ENCODE peak calls at places on chromosomes 7 and 10, in four cellular contexts. W, K, I and O are unnamed samples.
A peak's percentile ranks its signal among the peaks of the same experiment; 100 is the strongest.

GRCh38 chr10:78745445-78745844 is 323.3 kb upstream of the ZMIZ1 start:
- DNase-seq in K (no peak), W (peak; percentile 69), I (no peak), O (no peak)

GRCh38 chr10:119250641-119251314 is 43.4 kb downstream of the GRK5 start:
- DNase-seq in W (no peak), K (no peak), I (peak; percentile 86), O (no peak)

GRCh38 chr7:151249034-151249731 is 689 bp upstream of the SMARCD3 start:
- DNase-seq in K (peak; percentile 94), I (peak; percentile 73), W (peak; percentile 56), O (no peak)

GRCh38 chr10:103197177-103197576 is 4.1 kb upstream of the NT5C2 start:
- DNase-seq in I (peak; percentile 76), K (no peak), W (peak; percentile 47), O (no peak)

GRCh38 chr10:82572686-82573226 is 697.8 kb downstream of the NRG3 start:
- DNase-seq in K (no peak), W (no peak), I (no peak), O (no peak)

GRCh38 chr10:124650263-124650662 is 93.9 kb downstream of the FAM53B start:
- DNase-seq in W (no peak), K (no peak), I (no peak), O (no peak)

GRCh38 chr10:89476676-89477075 is 58.7 kb downstream of the SLC16A12 start:
- DNase-seq in W (no peak), I (no peak), K (no peak), O (no peak)

GRCh38 chr10:96648297-96648696 is 61.5 kb upstream of the TM9SF3 start:
- DNase-seq in K (no peak), I (no peak), W (no peak), O (no peak)

GRCh38 chr10:5509691-5510090 is 10.3 kb upstream of the CALML5 start:
- DNase-seq in W (no peak), K (no peak), I (no peak), O (no peak)

GRCh38 chr10:104307576-104308438 is 30.5 kb downstream of the ITPRIP start:
- DNase-seq in W (no peak), I (no peak), K (no peak), O (peak; percentile 81)

GRCh38 chr7:33550363-33550762 is 355.0 kb upstream of the BMPER start:
- DNase-seq in I (peak; percentile 61), K (no peak), W (no peak), O (no peak)

DNA sequence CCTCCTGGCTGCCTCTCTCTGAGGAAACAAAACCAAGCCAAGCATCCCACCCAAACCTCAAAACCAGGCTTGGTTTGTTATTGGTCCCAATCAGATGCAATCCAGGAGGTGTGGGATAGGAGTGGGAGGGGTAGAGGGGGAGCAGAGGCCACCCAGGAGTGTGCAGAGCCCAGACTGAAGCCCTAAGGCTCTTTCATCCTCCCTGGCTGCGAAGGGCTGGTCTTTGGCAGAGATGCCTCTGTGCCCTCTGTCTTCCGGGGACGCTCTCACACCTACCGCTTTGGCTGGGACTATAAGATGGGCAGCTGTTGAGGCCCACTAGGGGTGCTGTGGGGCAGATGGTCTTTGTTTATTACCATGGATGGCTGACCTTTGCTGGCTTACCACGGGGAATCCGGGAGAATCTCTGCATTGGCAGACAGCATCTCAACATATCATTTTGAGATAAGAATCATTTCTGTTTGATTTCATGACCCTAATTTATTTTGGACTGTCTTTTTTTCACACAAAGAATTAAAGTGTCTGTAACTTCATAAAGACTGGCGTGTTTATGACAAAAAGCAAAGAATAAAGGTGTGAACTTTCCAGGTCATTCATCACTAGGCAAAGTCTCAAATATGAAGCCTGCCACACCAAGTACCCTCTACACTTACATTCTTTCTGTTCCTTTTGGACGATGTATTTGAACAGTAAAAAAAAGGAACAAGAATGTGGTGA is 6.5 kb upstream of the DENND2A start:
- DNase-seq in W (no peak), I (no peak), K (no peak), O (no peak)
- TF ChIP-seq CTCF in W (peak; percentile 26), I (peak; percentile 59), K (peak; percentile 18), O (peak; percentile 64)

GRCh38 chr7:131104611-131105293 is 222.9 kb upstream of the MKLN1 start:
- DNase-seq in W (no peak), K (no peak), I (peak; percentile 56), O (no peak)
- H3K4me3 ChIP-seq in W (no peak overlapping the region), K (peak overlapping the region; percentile 98), I (peak overlapping the region; percentile 69), O (peak overlapping the region; percentile 74)

DNA sequence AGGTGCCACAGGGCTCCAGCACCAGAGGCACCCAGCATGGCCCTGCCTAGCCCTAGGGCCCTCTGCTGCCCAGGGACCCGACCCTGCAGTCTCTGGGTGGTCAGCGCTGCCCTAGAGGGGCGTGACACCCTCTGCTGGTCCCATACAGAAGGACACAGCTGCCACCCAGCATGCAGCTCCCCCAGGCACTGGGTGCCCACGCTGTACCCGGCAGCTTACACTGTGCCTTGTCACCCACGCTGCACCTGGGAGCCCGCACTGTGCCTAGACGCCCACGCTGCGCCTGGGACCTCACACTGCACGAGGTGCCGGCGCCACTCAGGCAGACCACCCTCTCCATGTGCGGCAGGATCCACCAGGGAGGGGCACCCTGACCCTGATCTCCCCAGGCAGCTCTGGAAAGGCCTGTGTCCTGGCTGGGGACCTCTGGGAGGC is 55.2 kb downstream of the PWWP2B start:
- DNase-seq in W (no peak), I (no peak), K (no peak), O (no peak)
- TF ChIP-seq CTCF in W (no peak), I (peak; percentile 16), K (no peak), O (peak; percentile 8)

DNA sequence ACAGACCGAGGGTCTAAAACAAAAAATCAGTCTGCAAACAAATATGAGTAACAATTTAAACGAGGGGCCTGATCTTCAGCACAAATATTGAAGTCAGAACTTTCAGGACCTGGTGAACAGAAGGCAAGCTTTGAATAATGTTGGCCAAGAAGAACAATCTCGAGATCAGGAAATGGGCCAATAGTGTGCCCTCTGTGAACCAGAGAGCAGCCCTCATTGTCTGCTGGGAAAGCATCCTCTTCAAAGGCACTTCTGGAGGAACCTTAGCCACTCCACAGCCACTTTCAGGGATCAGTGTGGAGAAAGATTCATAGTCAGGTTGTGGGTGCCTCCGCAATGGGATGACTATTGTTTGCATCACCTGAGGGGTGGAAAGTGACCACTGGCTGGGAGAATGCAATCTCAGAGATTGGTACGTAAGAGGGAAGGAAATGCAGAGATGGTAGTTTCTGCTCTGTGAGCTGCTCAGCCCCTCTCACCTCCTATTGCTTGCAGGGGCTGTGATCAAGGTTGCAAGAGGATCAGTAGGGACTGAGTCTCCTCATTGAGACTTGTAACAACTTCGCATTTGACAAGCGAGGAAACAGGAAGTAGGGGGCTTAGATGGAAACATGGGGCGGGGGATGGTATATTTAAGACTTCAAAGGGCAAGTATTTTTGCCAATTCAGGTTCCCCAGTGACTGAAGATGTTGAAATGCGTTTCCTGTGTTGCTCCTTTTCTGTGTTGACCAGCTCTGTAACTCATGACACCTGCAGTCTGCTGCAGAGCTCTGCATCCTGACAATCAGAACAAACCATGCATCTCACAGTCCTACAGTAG is 28.4 kb upstream of the IFRD1 start:
- DNase-seq in W (no peak), K (no peak), I (no peak), O (no peak)
- H3K4me3 ChIP-seq in W (no peak overlapping the region), K (no peak overlapping the region), I (no peak overlapping the region), O (no peak overlapping the region)

DNA sequence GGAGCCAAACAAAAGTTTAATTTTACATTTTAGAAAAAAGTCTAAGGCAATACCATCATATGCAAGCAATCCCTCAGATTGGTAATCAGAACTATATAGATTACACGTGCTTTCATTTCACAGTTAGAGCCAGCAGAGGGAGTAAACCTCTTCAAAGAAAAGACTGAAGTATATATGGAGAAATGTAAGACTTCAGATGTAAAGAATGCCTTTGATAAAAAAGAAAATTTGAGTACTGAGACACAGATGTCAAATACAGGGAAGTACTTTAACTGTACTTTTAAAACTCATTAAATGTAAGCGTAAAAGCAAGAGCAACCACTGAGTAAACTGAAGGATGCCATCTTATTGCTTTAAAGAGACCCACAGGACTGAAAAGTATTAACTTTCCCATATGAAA is 101.4 kb upstream of the FAM133B start:
- DNase-seq in W (no peak), I (peak; percentile 64), K (no peak), O (no peak)
- TF ChIP-seq CTCF in W (peak; percentile 57), I (peak; percentile 71), K (no peak), O (peak; percentile 42)

GRCh38 chr10:122154733-122155366 is 116.2 kb upstream of the BTBD16 start:
- DNase-seq in I (peak; percentile 76), W (no peak), K (no peak), O (no peak)
- H3K4me3 ChIP-seq in I (peak overlapping the region; percentile 41), W (no peak overlapping the region), K (peak overlapping the region; percentile 42), O (peak overlapping the region; percentile 39)

DNA sequence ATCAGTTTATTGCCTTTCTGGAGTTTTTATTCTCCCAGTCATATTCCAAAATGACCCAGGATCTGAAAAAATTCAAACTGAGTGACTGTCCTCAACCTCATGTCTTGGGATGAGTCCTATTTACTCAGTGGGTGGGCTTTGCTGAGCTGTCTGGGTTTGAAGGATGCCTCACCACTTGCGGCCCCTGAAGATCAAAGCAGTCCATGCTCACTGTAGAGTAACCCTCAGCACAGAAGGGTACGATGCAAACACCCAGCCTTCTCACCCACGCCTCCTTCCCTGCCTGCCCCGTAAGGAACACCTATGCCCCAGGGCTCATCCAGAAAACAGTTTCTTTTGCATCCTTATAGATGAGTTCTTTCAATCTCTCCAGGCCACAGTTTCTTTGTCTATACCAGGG is 42.2 kb upstream of the GRB10 start:
- DNase-seq in I (no peak), W (no peak), K (no peak), O (no peak)
- TF ChIP-seq CTCF in I (no peak), W (no peak), K (no peak), O (no peak)

DNA sequence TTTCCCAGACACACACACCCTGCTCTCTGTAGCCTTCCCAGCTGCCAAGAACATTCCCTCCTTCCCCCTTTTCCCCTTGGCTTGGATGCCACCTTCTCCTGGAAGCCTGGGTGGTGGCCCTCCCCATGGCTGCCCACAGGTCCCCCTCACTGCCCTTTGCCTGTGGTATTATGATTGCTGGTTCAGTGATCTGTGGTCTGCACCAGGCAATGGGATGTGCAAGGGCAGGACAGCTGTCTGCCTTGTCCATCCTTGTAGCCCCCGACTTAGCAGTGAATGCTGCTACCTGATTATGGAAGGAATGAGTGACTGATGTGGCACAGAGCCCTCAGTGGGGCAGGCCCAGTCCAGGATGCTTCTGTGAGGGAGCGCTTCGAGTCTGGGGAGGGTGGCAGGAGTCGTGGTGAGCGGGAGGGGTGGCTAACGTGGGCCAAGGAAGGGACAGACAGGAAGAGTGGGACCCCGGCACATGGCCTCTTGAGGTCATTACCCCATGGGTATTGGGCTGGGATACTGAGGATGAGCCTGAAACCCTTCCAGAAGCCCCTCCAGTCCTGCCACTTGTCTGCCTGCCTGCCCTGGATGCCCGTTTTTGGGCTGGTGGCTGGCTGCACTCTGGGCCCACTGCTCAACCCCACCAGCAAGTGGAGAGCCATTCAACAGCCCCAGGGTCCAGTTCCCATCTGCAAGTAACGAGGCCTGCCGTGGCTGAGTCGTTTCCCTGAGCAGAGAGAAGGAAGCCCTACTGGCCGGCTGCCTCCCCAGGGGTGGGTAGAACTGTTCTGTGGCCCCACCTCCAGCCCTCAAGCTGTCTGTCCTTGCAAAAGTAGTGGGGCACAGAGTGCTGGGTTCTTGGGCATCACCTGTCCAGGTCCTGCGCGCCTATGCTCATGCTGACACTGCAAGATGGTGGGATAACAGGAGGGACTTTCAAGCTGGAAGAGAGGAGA is 8.8 kb downstream of the CHST3 start:
- DNase-seq in W (no peak), I (no peak), K (no peak), O (no peak)
- H3K4me3 ChIP-seq in W (no peak overlapping the region), I (no peak overlapping the region), K (peak overlapping the region; percentile 9), O (no peak overlapping the region)

GRCh38 chr7:22725585-22725984 is 1.4 kb upstream of the IL6 start:
- DNase-seq in W (no peak), K (no peak), I (peak; percentile 63), O (no peak)
- TF ChIP-seq CTCF in W (peak; percentile 6), K (no peak), I (peak; percentile 34), O (no peak)